ENCODE peak calls at places on chromosomes 13 and 19, in eight cellular contexts. W, X, L, S, F, Y, N and K are unnamed samples.

GRCh38 chr13:44713793-44714469 is 137.8 kb upstream of the TSC22D1 start:
- DNase-seq in W (no peak), X (peak; percentile 20), L (no peak), S (no peak), F (peak; percentile 96), Y (peak; percentile 97), N (no peak), K (peak; percentile 43)

GRCh38 chr13:99628442-99628841 is 127.2 kb downstream of the TM9SF2 start:
- DNase-seq in W (no peak), X (no peak), L (no peak), S (no peak), F (no peak), Y (no peak), N (no peak), K (no peak)

GRCh38 chr19:35468637-35469036 is 20.6 kb downstream of the FFAR2 start:
- DNase-seq in W (peak; percentile 28), X (no peak), L (peak; percentile 71), S (peak; percentile 40), F (peak; percentile 71), Y (peak; percentile 22), N (no peak), K (peak; percentile 70)

GRCh38 chr13:36801035-36801434 is 18.0 kb upstream of the RFXAP start:
- DNase-seq in W (no peak), X (no peak), L (no peak), S (peak; percentile 18), F (no peak), Y (peak; percentile 76), N (peak; percentile 9), K (no peak)

GRCh38 chr13:87280139-87280538 is 391.0 kb upstream of the SLITRK5 start:
- DNase-seq in W (no peak), X (no peak), L (no peak), S (no peak), F (peak; percentile 25), Y (no peak), N (no peak), K (no peak)

GRCh38 chr13:105920375-105920774 is 615.1 kb downstream of the EFNB2 start:
- DNase-seq in W (no peak), X (no peak), L (no peak), S (no peak), F (peak; percentile 83), Y (peak; percentile 82), N (no peak), K (no peak)

GRCh38 chr13:29733069-29733700 is 117.2 kb downstream of the UBL3 start:
- DNase-seq in W (no peak), X (no peak), L (no peak), S (no peak), F (no peak), Y (no peak), N (no peak), K (no peak)

GRCh38 chr19:37997911-37998344 is 90.9 kb downstream of the SIPA1L3 start:
- DNase-seq in W (no peak), X (no peak), L (no peak), S (no peak), F (peak; percentile 86), Y (peak; percentile 88), N (no peak), K (peak; percentile 9)

GRCh38 chr19:41194157-41194552 is 1.1 kb downstream of the CYP2S1 start:
- DNase-seq in W (no peak), X (no peak), L (no peak), S (no peak), F (no peak), Y (no peak), N (no peak), K (no peak)

GRCh38 chr13:101875717-101876393 is 423.4 kb downstream of the ITGBL1 start:
- DNase-seq in W (no peak), X (no peak), L (peak; percentile 58), S (no peak), F (peak; percentile 97), Y (peak; percentile 89), N (peak; percentile 80), K (peak; percentile 53)

GRCh38 chr13:77019756-77020155 is 7.2 kb downstream of the FBXL3 start:
- DNase-seq in W (no peak), X (no peak), L (no peak), S (no peak), F (no peak), Y (no peak), N (no peak), K (no peak)

GRCh38 chr19:44806271-44806670 is 2.6 kb upstream of the BCAM start:
- DNase-seq in W (no peak), X (no peak), L (no peak), S (no peak), F (no peak), Y (no peak), N (no peak), K (no peak)

GRCh38 chr19:38039966-38040365 is 133.0 kb downstream of the SIPA1L3 start:
- DNase-seq in W (no peak), X (no peak), L (no peak), S (no peak), F (peak; percentile 67), Y (peak; percentile 73), N (no peak), K (no peak)

GRCh38 chr13:33312150-33312908 is 26.8 kb upstream of the STARD13 start:
- DNase-seq in W (no peak), X (no peak), L (no peak), S (no peak), F (peak; percentile 71), Y (peak; percentile 39), N (no peak), K (no peak)

GRCh38 chr19:41860419-41861097 is 503 bp downstream of the RPS19 start:
- DNase-seq in W (no peak), X (no peak), L (no peak), S (no peak), F (peak; percentile 45), Y (no peak), N (no peak), K (no peak)

GRCh38 chr13:37615271-37615670 is 16.7 kb upstream of the POSTN start:
- DNase-seq in W (no peak), X (no peak), L (no peak), S (no peak), F (no peak), Y (no peak), N (no peak), K (no peak)

GRCh38 chr13:90951663-90952062 is 395.8 kb upstream of the MIR17HG start:
- DNase-seq in W (no peak), X (no peak), L (no peak), S (no peak), F (no peak), Y (no peak), N (no peak), K (no peak)

GRCh38 chr19:38263696-38264485 is 482 bp upstream of the SPINT2 start:
- DNase-seq in W (peak; percentile 78), X (no peak), L (peak; percentile 79), S (peak; percentile 91), F (peak; percentile 44), Y (peak; percentile 90), N (peak; percentile 95), K (peak; percentile 100)

GRCh38 chr19:51030631-51031030 is 4.2 kb downstream of the KLK12 start:
- DNase-seq in W (no peak), X (no peak), L (no peak), S (no peak), F (no peak), Y (no peak), N (no peak), K (no peak)

GRCh38 chr19:33722456-33723239 is 74.0 kb upstream of the KCTD15 start:
- DNase-seq in W (no peak), X (no peak), L (no peak), S (peak; percentile 30), F (no peak), Y (no peak), N (no peak), K (no peak)

GRCh38 chr19:19445911-19446361 is 40.5 kb downstream of the GATAD2A start:
- DNase-seq in W (no peak), X (no peak), L (no peak), S (no peak), F (no peak), Y (peak; percentile 56), N (no peak), K (no peak)

GRCh38 chr19:9847087-9847671 is 12.1 kb downstream of the PIN1 start:
- DNase-seq in W (peak; percentile 49), X (peak; percentile 63), L (no peak), S (peak; percentile 35), F (peak; percentile 95), Y (peak; percentile 38), N (no peak), K (peak; percentile 55)

GRCh38 chr19:11480081-11480926 is 542 bp downstream of the ELAVL3 start:
- DNase-seq in W (no peak), X (no peak), L (no peak), S (no peak), F (no peak), Y (no peak), N (no peak), K (no peak)

GRCh38 chr13:93193682-93194081 is 32.9 kb upstream of the GPC6 start:
- DNase-seq in W (no peak), X (no peak), L (no peak), S (no peak), F (no peak), Y (no peak), N (no peak), K (no peak)

GRCh38 chr19:8387688-8388611 is 2.2 kb upstream of the RAB11B start:
- DNase-seq in W (no peak), X (no peak), L (peak; percentile 64), S (no peak), F (no peak), Y (no peak), N (no peak), K (no peak)

GRCh38 chr19:53432088-53432661 is 391 bp downstream of the ZNF761 start:
- DNase-seq in W (peak; percentile 48), X (no peak), L (peak; percentile 55), S (no peak), F (peak; percentile 13), Y (peak; percentile 1), N (no peak), K (peak; percentile 30)

GRCh38 chr19:38942471-38943181 is 11.9 kb downstream of the MRPS12 start:
- DNase-seq in W (no peak), X (no peak), L (peak; percentile 21), S (no peak), F (no peak), Y (no peak), N (no peak), K (no peak)